ENCODE peak calls at places on chromosomes 1 and 21, in seven cellular contexts. A, Q, N, B, X, K and C are unnamed samples.
A peak's percentile ranks its signal among the peaks of the same experiment; 100 is the strongest.

GRCh38 chr1:1782399-1783221 is 4.3 kb upstream of the NADK start:
- DNase-seq in Q (peak; percentile 78), N (no peak), B (no peak), K (peak; percentile 69), A (no peak), X (peak; percentile 68), C (no peak)

GRCh38 chr1:27571439-27572018 is 32.4 kb downstream of the AHDC1 start:
- DNase-seq in X (no peak), N (no peak), K (no peak), B (no peak), A (no peak), Q (no peak), C (no peak)

GRCh38 chr1:214417545-214418210 is 133.7 kb downstream of the PTPN14 start:
- DNase-seq in B (no peak), K (no peak), A (no peak), X (no peak), Q (no peak), N (no peak), C (no peak)

GRCh38 chr1:53154859-53155438 is 12.5 kb upstream of the SLC1A7 start:
- DNase-seq in A (no peak), K (no peak), X (no peak), B (no peak), Q (no peak), N (no peak), C (no peak)

GRCh38 chr1:231421971-231422797 is at the start of gene EGLN1:
- DNase-seq in X (peak; percentile 88), K (peak; percentile 88), N (peak; percentile 92), Q (peak; percentile 90), A (peak; percentile 66), B (peak; percentile 62), C (peak; percentile 94)

GRCh38 chr1:213586609-213586972 is 401.2 kb upstream of the PROX1 start:
- DNase-seq in Q (no peak), A (no peak), K (no peak), X (no peak), N (no peak), B (no peak), C (no peak)

GRCh38 chr1:83857108-83857507 is 141.8 kb downstream of the TTLL7 start:
- DNase-seq in Q (no peak), A (no peak), N (no peak), B (no peak), K (peak; percentile 39), X (no peak), C (no peak)

GRCh38 chr1:241411056-241411775 is 54.2 kb upstream of the RGS7 start:
- DNase-seq in B (no peak), K (no peak), Q (no peak), A (no peak), X (no peak), N (no peak), C (no peak)

GRCh38 chr1:216566809-216567208 is 143.6 kb upstream of the USH2A start:
- DNase-seq in X (no peak), A (peak; percentile 0), N (no peak), B (no peak), Q (no peak), K (peak; percentile 49), C (no peak)

GRCh38 chr1:153763365-153764225 is 11.6 kb upstream of the SLC27A3 start:
- DNase-seq in B (no peak), N (no peak), X (no peak), A (no peak), Q (peak; percentile 65), K (no peak), C (no peak)

GRCh38 chr21:8991968-8992621 is 1529.3 kb upstream of the TPTE start:
- DNase-seq in B (no peak), Q (no peak), X (no peak), A (no peak), K (no peak), N (no peak), C (no peak)

GRCh38 chr1:86436041-86436440 is 12.1 kb downstream of the CLCA2 start:
- DNase-seq in N (no peak), X (no peak), B (no peak), A (no peak), K (peak; percentile 10), Q (no peak), C (no peak)

GRCh38 chr1:109751531-109752260 is 10.9 kb upstream of the GSTM3 start:
- DNase-seq in K (no peak), N (no peak), B (no peak), X (no peak), A (no peak), Q (no peak), C (no peak)

GRCh38 chr1:50968021-50968883 is 1.8 kb upstream of the CDKN2C start:
- DNase-seq in B (peak; percentile 67), K (peak; percentile 91), X (peak; percentile 88), N (peak; percentile 85), A (peak; percentile 88), Q (peak; percentile 93), C (peak; percentile 92)

GRCh38 chr1:156126701-156127534 is 12.4 kb downstream of the LMNA start:
- DNase-seq in Q (peak; percentile 70), K (peak; percentile 94), B (peak; percentile 80), X (peak; percentile 88), A (peak; percentile 87), N (peak; percentile 68), C (peak; percentile 80)

GRCh38 chr1:60848583-60849188 is 233.7 kb upstream of the NFIA start:
- DNase-seq in Q (no peak), A (peak; percentile 20), N (no peak), K (peak; percentile 40), B (no peak), X (no peak), C (no peak)

GRCh38 chr1:32798191-32798590 is 19.0 kb downstream of the YARS1 start:
- DNase-seq in A (no peak), B (no peak), Q (no peak), N (no peak), X (no peak), K (peak; percentile 67), C (no peak)

GRCh38 chr21:42685036-42685435 is 31.6 kb downstream of the PDE9A start:
- DNase-seq in A (no peak), X (peak; percentile 60), B (no peak), N (no peak), Q (no peak), K (no peak), C (no peak)

GRCh38 chr1:169928438-169929209 is 34.9 kb upstream of the SCYL3 start:
- DNase-seq in Q (no peak), K (peak; percentile 57), A (peak; percentile 75), X (no peak), N (no peak), B (no peak), C (no peak)

GRCh38 chr1:178959543-178960460 is 65.9 kb upstream of the FAM20B start:
- DNase-seq in K (no peak), X (no peak), N (no peak), B (no peak), A (no peak), Q (no peak), C (no peak)

GRCh38 chr1:64471218-64471719 is 1.3 kb downstream of the CACHD1 start:
- DNase-seq in A (no peak), N (no peak), B (no peak), X (peak; percentile 57), K (peak; percentile 15), Q (peak; percentile 28), C (peak; percentile 7)

GRCh38 chr1:5099558-5099957 is 445.1 kb downstream of the AJAP1 start:
- DNase-seq in K (no peak), A (no peak), N (no peak), Q (no peak), B (no peak), X (no peak), C (no peak)

GRCh38 chr1:187471555-187471954 is 642.8 kb downstream of the PLA2G4A start:
- DNase-seq in B (no peak), N (no peak), K (peak; percentile 30), Q (no peak), X (no peak), A (no peak), C (no peak)

GRCh38 chr1:231827337-231828105 is 200.9 kb downstream of the DISC1 start:
- DNase-seq in A (no peak), Q (no peak), K (peak; percentile 85), X (no peak), B (no peak), N (no peak), C (no peak)

GRCh38 chr1:224816062-224816461 is 113.4 kb upstream of the DNAH14 start:
- DNase-seq in B (no peak), K (no peak), A (no peak), Q (no peak), N (no peak), X (no peak), C (no peak)

GRCh38 chr1:14240265-14240664 is 358.2 kb upstream of the KAZN start:
- DNase-seq in X (no peak), Q (no peak), N (no peak), B (no peak), K (no peak), A (no peak), C (no peak)

GRCh38 chr1:189220750-189221149 is 1256.9 kb downstream of the BRINP3 start:
- DNase-seq in K (peak; percentile 3), X (no peak), B (no peak), Q (no peak), A (no peak), N (no peak), C (no peak)

GRCh38 chr1:23198373-23198772 is 18.9 kb downstream of the HTR1D start:
- DNase-seq in K (peak; percentile 96), Q (no peak), A (no peak), B (no peak), N (no peak), X (no peak), C (no peak)